ENCODE peak calls at places on chromosomes 12 and 14, in five cellular contexts. B, K, T, X and S are unnamed samples.

GRCh38 chr14:94176808-94177207 is 2.7 kb downstream of the PPP4R4 start:
- DNase-seq in T (no peak), B (no peak), K (no peak), X (no peak), S (peak; percentile 36)

GRCh38 chr12:21559855-21560569 is 33.9 kb downstream of the SPX start:
- DNase-seq in X (peak; percentile 83), K (no peak), B (no peak), T (no peak), S (peak; percentile 89)

GRCh38 chr12:3263939-3264699 is 186.9 kb downstream of the TSPAN9 start:
- DNase-seq in B (no peak), K (no peak), X (no peak), T (no peak), S (no peak)

GRCh38 chr12:110073049-110073831 is 24.9 kb upstream of the C12orf76 start:
- DNase-seq in T (no peak), K (peak; percentile 24), B (peak; percentile 12), X (no peak), S (no peak)

GRCh38 chr12:13203028-13203922 is 6.7 kb downstream of the EMP1 start:
- DNase-seq in K (no peak), X (no peak), B (peak; percentile 4), T (no peak), S (no peak)

GRCh38 chr12:19833775-19834501 is 394.6 kb downstream of the AEBP2 start:
- DNase-seq in K (no peak), B (peak; percentile 45), X (peak; percentile 24), T (no peak), S (peak; percentile 6)

GRCh38 chr14:104384776-104385071 is 194.8 kb upstream of the C14orf180 start:
- DNase-seq in X (no peak), K (no peak), B (no peak), T (peak; percentile 23), S (no peak)

GRCh38 chr12:107759410-107759809 is 1.5 kb downstream of the PRDM4 start:
- DNase-seq in B (peak; percentile 44), K (peak; percentile 72), T (no peak), X (peak; percentile 82), S (peak; percentile 83)

GRCh38 chr12:65606008-65606766 is 218.1 kb upstream of the HMGA2 start:
- DNase-seq in X (no peak), T (no peak), B (no peak), K (no peak), S (no peak)

GRCh38 chr12:102439391-102440108 is 40.8 kb downstream of the IGF1 start:
- DNase-seq in B (no peak), K (no peak), T (no peak), X (no peak), S (no peak)